ENCODE peak calls at places on chromosomes 12 and 14, in ten cellular contexts. R is M059J; A is activated gamma-delta T cell treated with Interleukin-2 at 50 U/mL for 16 hours; M is activated CD8-positive, alpha-beta T cell treated with anti-CD3 and anti-CD28 coated beads for 36 hours; J is endothelial cell; I is ACHN; G is lung; P is stimulated activated CD8-positive, alpha-beta memory T cell treated with anti-CD3 and anti-CD28 coated beads, Interleukin-4, amount 100 ng/mL, for 4 hours; N is HFF-Myc; V is lower lobe of right lung. Z is an unnamed sample.

GRCh38 chr12:14970467-14970866 is 2.4 kb upstream of the PDE6H start:
- DNase-seq in R (no peak), A (no peak), M (no peak), J (no peak), I (no peak), G (no peak), P (no peak), N (no peak), V (no peak), Z (no peak)

GRCh38 chr14:75487155-75487671 is 35.1 kb upstream of the BATF start:
- DNase-seq in R (peak), A (no peak), M (peak), J (no peak), I (no peak), G (peak), P (no peak), N (no peak), V (no peak), Z (no peak)

GRCh38 chr12:96414637-96415036 is 14.4 kb upstream of the CDK17 start:
- DNase-seq in R (no peak), A (no peak), M (no peak), J (no peak), I (no peak), G (no peak), P (no peak), N (no peak), V (no peak), Z (no peak)

GRCh38 chr14:64937821-64938193 is 4.7 kb downstream of the GPX2 start:
- DNase-seq in R (peak), A (no peak), M (no peak), J (no peak), I (peak), G (no peak), P (no peak), N (no peak), V (no peak), Z (no peak)

GRCh38 chr14:54444003-54444402 is 2.8 kb upstream of the CNIH1 start:
- DNase-seq in R (no peak), A (no peak), M (no peak), J (no peak), I (no peak), G (no peak), P (no peak), N (no peak), V (no peak), Z (no peak)

GRCh38 chr12:31570880-31571279 is 20.1 kb downstream of the DENND5B start:
- DNase-seq in R (no peak), A (no peak), M (no peak), J (peak), I (no peak), G (no peak), P (no peak), N (no peak), V (no peak), Z (no peak)

GRCh38 chr14:68974759-68975347 is 4.2 kb downstream of the ACTN1 start:
- DNase-seq in R (no peak), A (no peak), M (no peak), J (no peak), I (no peak), G (no peak), P (no peak), N (no peak), V (no peak), Z (no peak)

GRCh38 chr12:98743362-98743953 is 98.4 kb downstream of the APAF1 start:
- DNase-seq in R (no peak), A (no peak), M (peak), J (peak), I (peak), G (no peak), P (no peak), N (no peak), V (no peak), Z (peak)

GRCh38 chr14:80212025-80212402 is 710 bp upstream of the DIO2 start:
- DNase-seq in R (peak), A (no peak), M (no peak), J (no peak), I (peak), G (no peak), P (no peak), N (no peak), V (no peak), Z (no peak)